ENCODE peak calls at places on chromosomes 2 and 18, in four cellular contexts. M is hepatocyte, C is progenitor cell of endocrine pancreas, V is neural progenitor cell. F is an unnamed sample.

GRCh38 chr2:231317579-231317978 is 77.9 kb upstream of the B3GNT7 start:
- DNase-seq in V (no peak), C (no peak), M (no peak), F (no peak)

GRCh38 chr2:235087812-235088607 is 136.2 kb downstream of the SH3BP4 start:
- DNase-seq in M (peak), V (peak), C (no peak), F (peak)

GRCh38 chr18:12376718-12377555 is at the start of gene AFG3L2:
- DNase-seq in C (peak), M (peak), V (peak), F (peak)

GRCh38 chr18:25621682-25622081 is 269.7 kb upstream of the ZNF521 start:
- DNase-seq in M (no peak), C (no peak), V (no peak), F (no peak)

GRCh38 chr2:203225423-203226039 is 13.3 kb upstream of the CYP20A1 start:
- DNase-seq in V (peak), M (peak), C (no peak), F (no peak)

GRCh38 chr2:29041161-29041660 is 33.1 kb downstream of the PCARE start:
- DNase-seq in V (no peak), C (no peak), M (no peak), F (no peak)

GRCh38 chr2:88038263-88039105 is 17.1 kb downstream of the KRCC1 start:
- DNase-seq in M (peak), C (no peak), V (no peak), F (no peak)

GRCh38 chr2:134087371-134087921 is 166.4 kb upstream of the MGAT5 start:
- DNase-seq in M (peak), C (no peak), V (no peak), F (no peak)

GRCh38 chr18:31154186-31154585 is 8.5 kb downstream of the DSC1 start:
- DNase-seq in C (no peak), M (no peak), V (no peak), F (no peak)

GRCh38 chr2:237214281-237214680 is 128.6 kb downstream of the COPS8 start:
- DNase-seq in C (no peak), M (no peak), V (no peak), F (no peak)

GRCh38 chr2:206378835-206379234 is 64.5 kb upstream of the ADAM23 start:
- DNase-seq in M (no peak), C (no peak), V (no peak), F (no peak)

GRCh38 chr18:10122116-10122515 is 208.3 kb downstream of the VAPA start:
- DNase-seq in C (no peak), V (no peak), M (peak), F (no peak)

GRCh38 chr2:64779117-64779690 is 125.5 kb upstream of the SERTAD2 start:
- DNase-seq in V (no peak), M (no peak), C (no peak), F (no peak)

GRCh38 chr2:110853516-110853915 is 121.1 kb downstream of the ACOXL start:
- DNase-seq in V (peak), C (no peak), M (peak), F (no peak)

GRCh38 chr2:140506606-140507005 is 1624.2 kb downstream of the LRP1B start:
- DNase-seq in C (no peak), V (no peak), M (no peak), F (no peak)

GRCh38 chr2:132582360-132582759 is 87.6 kb downstream of the LYPD1 start:
- DNase-seq in V (no peak), M (no peak), C (no peak), F (no peak)

GRCh38 chr2:47456851-47457250 is 53.9 kb downstream of the MSH2 start:
- DNase-seq in V (no peak), M (no peak), C (no peak), F (no peak)

GRCh38 chr18:75204978-75205759 is 3.8 kb downstream of the PTGR3 start:
- DNase-seq in C (no peak), M (no peak), V (peak), F (peak)

GRCh38 chr2:88099798-88100488 is 27.9 kb downstream of the FABP1 start:
- DNase-seq in M (no peak), C (no peak), V (peak), F (peak)

GRCh38 chr2:150389487-150389886 is 98.0 kb downstream of the RND3 start:
- DNase-seq in M (no peak), V (no peak), C (no peak), F (no peak)

GRCh38 chr2:85741811-85742507 is 11.8 kb upstream of the ATOH8 start:
- DNase-seq in C (no peak), V (peak), M (peak), F (peak)

GRCh38 chr18:9808530-9809241 is 77.1 kb upstream of the TXNDC2 start:
- DNase-seq in V (peak), M (no peak), C (no peak), F (peak)

GRCh38 chr2:176817061-176817565 is 395.5 kb upstream of the HNRNPA3 start:
- DNase-seq in C (no peak), M (peak), V (peak), F (no peak)

F was measured in neuronal stem cell.